ENCODE peak calls at places on chromosomes 5 and 9, in ten cellular contexts. F, B, O, I, W, U, T, H, P and L are unnamed samples.

GRCh38 chr9:2281031-2281802 is 266.1 kb downstream of the SMARCA2 start:
- DNase-seq in F (no peak), B (no peak), W (no peak), H (no peak), O (no peak), P (no peak), I (no peak), U (no peak), T (peak), L (no peak)

GRCh38 chr9:107717608-107718314 is 228.2 kb upstream of the KLF4 start:
- DNase-seq in P (no peak), T (no peak), H (no peak), I (no peak), W (no peak), B (no peak), U (no peak), F (no peak), O (no peak), L (no peak)

GRCh38 chr9:92971776-92972175 is 24.5 kb downstream of the FGD3 start:
- DNase-seq in P (no peak), O (no peak), I (no peak), F (no peak), T (no peak), W (no peak), H (no peak), B (no peak), U (no peak), L (no peak)

GRCh38 chr5:179238628-179238970 is 106.7 kb downstream of the ADAMTS2 start:
- DNase-seq in O (no peak), U (no peak), W (no peak), F (no peak), B (peak), T (no peak), P (no peak), I (no peak), H (no peak), L (no peak)

GRCh38 chr9:71145179-71145578 is 23.8 kb upstream of the TRPM3 start:
- DNase-seq in W (no peak), I (no peak), H (no peak), P (no peak), O (no peak), T (no peak), B (no peak), F (no peak), U (no peak), L (no peak)

GRCh38 chr9:76365028-76365427 is 29.2 kb downstream of the RFK start:
- DNase-seq in O (no peak), T (no peak), P (no peak), B (no peak), F (no peak), I (no peak), U (no peak), W (no peak), H (no peak), L (no peak)

GRCh38 chr9:77807846-77808749 is 160.0 kb upstream of the GNA14 start:
- DNase-seq in P (no peak), W (no peak), O (no peak), U (no peak), B (no peak), T (no peak), F (no peak), I (no peak), H (no peak), L (no peak)

GRCh38 chr9:90003046-90003355 is 398.2 kb downstream of the GADD45G start:
- DNase-seq in H (no peak), F (no peak), B (no peak), T (no peak), W (no peak), O (no peak), U (no peak), P (no peak), I (no peak), L (no peak)

GRCh38 chr9:88536951-88537742 is 2.2 kb downstream of the NXNL2 start:
- DNase-seq in U (no peak), T (no peak), P (no peak), I (no peak), F (no peak), O (no peak), W (no peak), H (no peak), B (no peak), L (no peak)

GRCh38 chr5:52693279-52693678 is 94.4 kb upstream of the ITGA1 start:
- DNase-seq in B (no peak), P (peak), H (no peak), I (no peak), O (peak), F (no peak), U (peak), W (no peak), T (peak), L (no peak)

GRCh38 chr5:6399978-6400910 is 21.9 kb upstream of the MED10 start:
- DNase-seq in H (no peak), W (no peak), F (no peak), I (no peak), T (peak), O (no peak), P (no peak), U (no peak), B (no peak), L (no peak)

GRCh38 chr5:130126748-130127147 is 222.5 kb downstream of the CHSY3 start:
- DNase-seq in I (no peak), F (no peak), P (no peak), W (no peak), B (no peak), H (no peak), T (no peak), U (no peak), O (no peak), L (no peak)

GRCh38 chr5:958701-959571 is 49.7 kb upstream of the NKD2 start:
- DNase-seq in O (no peak), U (peak), T (peak), F (no peak), I (no peak), W (peak), B (no peak), H (no peak), P (no peak), L (peak)

GRCh38 chr9:114472765-114473446 is 32.4 kb downstream of the WHRN start:
- DNase-seq in W (no peak), P (no peak), T (no peak), I (no peak), B (no peak), H (no peak), F (no peak), O (no peak), U (no peak), L (no peak)

GRCh38 chr9:91503650-91504007 is 80.0 kb upstream of the NFIL3 start:
- DNase-seq in I (no peak), W (no peak), F (no peak), H (no peak), T (no peak), P (no peak), O (no peak), U (no peak), B (no peak), L (no peak)